ENCODE peak calls at places on chromosomes 2 and 18, in four cellular contexts. J is A673, R is colonic mucosa, O is DND-41. F is an unnamed sample. For H3K4me1, the result is how much of the 10 kb centered on the place peaks cover.

GRCh38 chr2:28004086-28004485 is 113.6 kb downstream of the BABAM2 start:
- DNase-seq in O (peak), R (no peak), J (no peak), F (no peak)

GRCh38 chr2:191302459-191303155 is 57.4 kb downstream of the MYO1B start:
- DNase-seq in O (peak), R (no peak), J (peak), F (no peak)

GRCh38 chr2:211329421-211329820 is 773.0 kb downstream of the CPS1 start:
- DNase-seq in J (peak), O (no peak), R (no peak), F (no peak)

GRCh38 chr2:157789933-157790511 is 86.1 kb downstream of the ACVR1 start:
- DNase-seq in J (no peak), R (peak), O (no peak), F (peak)

GRCh38 chr18:74485860-74486849 is 10.0 kb upstream of the CNDP2 start:
- DNase-seq in J (no peak), O (no peak), R (no peak), F (no peak)

GRCh38 chr2:193876980-193877379 is 1682.2 kb upstream of the TMEFF2 start:
- DNase-seq in J (no peak), R (no peak), O (no peak), F (no peak)

GRCh38 chr2:133498615-133499585 is 69.4 kb downstream of the NCKAP5 start:
- DNase-seq in R (peak), J (no peak), O (no peak), F (no peak)

GRCh38 chr18:75005622-75006021 is 203.3 kb downstream of the PTGR3 start:
- DNase-seq in J (no peak), R (no peak), O (no peak), F (no peak)

GRCh38 chr2:8134105-8134903 is 547.6 kb upstream of the ID2 start:
- DNase-seq in O (no peak), R (peak), J (peak), F (no peak)
- H3K27ac ChIP-seq in O (no peak), R (peak), J (peak), F (no peak)

GRCh38 chr2:233419626-233420431 is 65.5 kb downstream of the DGKD start:
- DNase-seq in R (no peak), J (no peak), O (no peak), F (no peak)
- H3K4me1 ChIP-seq in R (under half), J (under half), O (under half), F (under half)

GRCh38 chr2:200023570-200023969 is 68.2 kb downstream of the MAIP1 start:
- DNase-seq in O (no peak), R (no peak), J (no peak), F (no peak)
- H3K27ac ChIP-seq in O (no peak), R (no peak), J (no peak), F (no peak)

GRCh38 chr18:9810994-9811393 is 74.8 kb upstream of the TXNDC2 start:
- DNase-seq in R (no peak), O (no peak), J (peak), F (no peak)

GRCh38 chr18:9811978-9812377 is 73.8 kb upstream of the TXNDC2 start:
- DNase-seq in O (no peak), R (no peak), J (no peak), F (no peak)

GRCh38 chr18:9808530-9809241 is 77.1 kb upstream of the TXNDC2 start:
- DNase-seq in O (no peak), R (no peak), J (no peak), F (no peak)

GRCh38 chr18:9809686-9810085 is 76.1 kb upstream of the TXNDC2 start:
- DNase-seq in O (no peak), J (no peak), R (no peak), F (no peak)

DNA sequence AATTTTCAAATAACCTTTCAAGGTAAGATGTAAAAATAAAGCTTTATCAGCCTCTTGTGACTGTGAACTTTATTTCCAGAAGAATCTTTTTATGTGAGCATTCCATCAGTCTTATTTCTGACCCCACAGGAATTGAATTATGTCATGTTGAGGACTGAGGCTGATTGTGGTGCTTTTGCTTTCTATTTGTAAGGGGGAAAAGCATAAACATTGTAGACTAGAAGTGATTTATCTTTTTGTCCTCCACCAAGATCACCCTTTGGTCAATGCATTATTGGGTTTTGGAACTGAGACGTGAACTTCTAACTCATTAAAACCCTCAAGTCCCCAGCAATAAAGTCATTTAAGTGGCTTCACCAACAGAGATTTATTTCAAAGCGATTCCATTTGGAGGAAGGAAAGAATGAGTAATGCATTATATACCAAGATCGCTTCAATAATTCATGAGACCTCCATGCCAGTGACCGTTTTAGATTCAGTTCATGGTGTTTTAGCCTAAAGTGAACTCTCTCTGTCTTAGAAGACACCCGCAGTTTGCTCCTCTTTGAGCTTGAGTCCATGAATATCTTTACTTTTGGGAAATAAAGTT is 75.5 kb upstream of the TXNDC2 start:
- DNase-seq in O (no peak), R (no peak), J (peak), F (no peak)
- H3K4me1 ChIP-seq in O (under half), R (under half), J (under half), F (under half)

DNA sequence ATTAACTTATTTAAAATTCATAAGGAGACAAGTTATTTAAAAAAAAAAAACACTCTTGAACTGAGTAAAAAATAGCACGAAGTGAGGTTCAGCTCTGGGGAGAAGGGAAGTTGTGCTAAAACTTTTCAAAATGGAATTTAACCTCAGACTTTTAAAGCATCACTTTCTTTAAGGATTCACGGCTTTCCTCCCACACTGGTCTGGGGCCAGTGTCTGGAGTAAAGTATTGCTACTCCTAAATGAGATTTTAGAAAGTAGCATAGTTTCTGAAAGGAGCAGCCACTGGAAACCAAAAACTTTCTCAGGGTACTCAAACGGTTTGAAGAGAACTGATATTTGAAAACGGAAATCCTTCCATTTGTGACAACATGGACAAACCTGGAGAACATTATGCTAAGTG is 97.7 kb upstream of the CYP1B1 start:
- DNase-seq in J (no peak), O (no peak), R (no peak), F (no peak)
- H3K27ac ChIP-seq in J (no peak), O (no peak), R (no peak), F (no peak)

DNA sequence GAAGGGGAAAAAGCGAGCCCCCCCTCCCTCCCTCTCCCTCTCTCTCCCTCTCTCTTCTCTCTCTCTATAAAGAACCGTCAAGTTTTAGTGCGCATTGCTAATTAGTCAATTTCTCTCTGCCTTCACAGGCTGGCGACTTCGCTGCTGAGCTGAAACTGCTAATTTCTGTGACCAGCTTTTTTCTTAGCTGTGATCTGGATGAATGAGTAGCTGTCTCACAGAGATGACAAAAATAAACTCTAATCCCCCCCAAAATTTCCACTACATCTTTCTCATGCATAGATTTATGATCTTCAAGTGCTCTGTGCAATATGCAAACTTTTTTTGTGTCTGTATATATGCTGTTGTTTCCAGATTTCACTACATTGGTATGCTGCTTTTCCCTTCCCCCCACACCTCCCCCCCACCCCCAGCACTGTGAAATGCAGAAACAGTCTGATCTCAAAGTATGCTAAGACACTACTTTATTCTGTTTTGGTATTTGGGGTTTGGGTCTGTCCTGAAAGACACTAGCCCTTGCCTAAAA is 427 bp upstream of the KLHL14 start:
- DNase-seq in J (no peak), R (no peak), O (no peak), F (no peak)
- H3K4me1 ChIP-seq in J (under half), R (under half), O (under half), F (under half)

DNA sequence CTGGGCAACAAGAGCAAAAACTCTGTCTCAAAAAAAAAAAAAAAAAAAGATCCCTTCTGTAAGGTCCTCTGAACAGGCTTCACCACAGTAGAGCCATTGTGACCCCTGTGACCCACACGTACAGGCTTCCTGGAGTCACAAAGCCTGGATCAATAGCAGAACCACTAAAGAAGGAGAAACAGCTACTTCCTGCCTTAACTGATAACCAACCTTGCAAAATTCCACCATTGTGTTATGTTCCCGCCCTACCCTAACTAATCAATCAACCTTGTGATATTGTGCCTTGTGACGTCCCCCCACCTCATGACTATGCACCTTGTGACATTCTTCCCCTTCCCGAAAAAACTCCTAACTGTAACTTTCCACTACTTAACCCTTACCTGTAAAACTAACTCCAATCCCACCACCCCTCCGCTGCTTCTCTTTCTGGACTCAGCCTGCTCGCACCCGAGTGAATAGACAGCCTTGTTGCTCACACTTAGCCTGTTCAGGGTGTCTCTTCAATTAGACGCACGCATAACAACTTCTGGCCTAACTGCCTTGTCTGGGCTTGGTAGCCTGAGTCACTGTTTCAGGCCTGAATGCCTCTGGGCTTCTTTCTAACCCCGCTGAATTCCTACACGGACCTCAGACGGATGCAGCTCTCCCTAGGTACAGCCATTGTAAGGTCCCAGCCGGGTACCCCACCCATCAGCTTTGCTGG is 13.9 kb downstream of the SCYGR8 start:
- DNase-seq in O (no peak), J (no peak), R (no peak), F (no peak)
- H3K27ac ChIP-seq in O (no peak), J (no peak), R (no peak), F (no peak)

DNA sequence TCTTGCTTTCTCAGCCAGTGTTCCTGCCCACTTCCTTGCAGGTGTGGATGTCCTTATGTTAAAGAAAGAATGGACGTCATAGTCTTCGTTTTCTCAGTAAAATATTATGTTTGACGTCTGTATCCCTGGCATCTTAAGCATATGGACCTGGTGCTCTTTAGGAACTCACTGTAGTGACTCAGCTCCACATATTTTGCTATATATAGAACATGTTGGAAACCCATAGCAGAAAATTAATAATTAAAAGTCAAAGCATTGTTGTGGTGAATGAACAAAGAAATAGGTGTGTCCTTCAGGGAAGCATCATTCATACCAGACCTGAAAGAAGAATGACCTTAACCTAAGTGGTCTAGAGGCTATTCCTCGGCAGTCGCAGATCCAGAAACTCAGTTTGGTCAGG is 196.1 kb downstream of the MCFD2 start:
- DNase-seq in J (no peak), R (no peak), O (peak), F (no peak)
- H3K4me1 ChIP-seq in J (under half), R (under half), O (under half), F (under half)

GRCh38 chr2:45256173-45256866 is 247.1 kb upstream of the SIX2 start:
- DNase-seq in O (no peak), J (no peak), R (no peak), F (peak)
- H3K27ac ChIP-seq in O (no peak), J (no peak), R (no peak), F (peak)